ENCODE peak calls at places on chromosomes 3 and 15, in five cellular contexts. O is amniotic epithelial cell; A is myocyte; W is activated CD4-positive, alpha-beta T cell treated with anti-CD3 and anti-CD28 coated beads, Interleukin-2, amount 10 ng/mL, durations not matched to agents 7 days and 5 days; B is stimulated activated CD4-positive, alpha-beta T cell treated with anti-CD3 and anti-CD28 coated beads, Interleukin-1b, Interleukin-23, amount 100 ng/mL, for 48 hours. Y is an unnamed sample.

GRCh38 chr3:68059628-68060027 is 405.2 kb upstream of the SUCLG2 start:
- DNase-seq in O (no peak), A (no peak), B (no peak), W (no peak), Y (peak; percentile 97)

GRCh38 chr15:101206173-101206572 is 45.7 kb downstream of the CHSY1 start:
- DNase-seq in O (peak; percentile 75), A (no peak), W (peak; percentile 72), B (peak; percentile 93), Y (peak; percentile 55)

GRCh38 chr15:65653781-65654521 is 32.2 kb downstream of the SLC24A1 start:
- DNase-seq in O (peak; percentile 57), A (no peak), B (no peak), W (no peak), Y (peak; percentile 18)

GRCh38 chr15:63034568-63034967 is 8.0 kb upstream of the TPM1 start:
- DNase-seq in W (no peak), O (no peak), A (peak; percentile 96), B (no peak), Y (no peak)

GRCh38 chr3:149441662-149442442 is 32.6 kb upstream of the TM4SF4 start:
- DNase-seq in O (no peak), B (no peak), A (no peak), W (no peak), Y (peak; percentile 6)

GRCh38 chr15:76996526-76997401 is 1.8 kb downstream of the PSTPIP1 start:
- DNase-seq in B (peak; percentile 63), W (peak; percentile 53), O (no peak), A (peak; percentile 32), Y (peak; percentile 7)

GRCh38 chr15:28086175-28086703 is 12.9 kb downstream of the OCA2 start:
- DNase-seq in B (peak; percentile 63), O (peak; percentile 48), W (peak; percentile 66), A (peak; percentile 68), Y (peak; percentile 44)

GRCh38 chr15:90419738-90420487 is 31.9 kb downstream of the IQGAP1 start:
- DNase-seq in W (no peak), B (peak; percentile 62), O (peak; percentile 92), A (peak; percentile 55), Y (peak; percentile 83)

GRCh38 chr3:176739169-176739568 is 458.1 kb downstream of the TBL1XR1 start:
- DNase-seq in A (no peak), B (no peak), O (no peak), W (no peak), Y (no peak)

GRCh38 chr15:92606126-92606835 is 49.3 kb downstream of the FAM174B start:
- DNase-seq in W (no peak), A (peak; percentile 43), B (no peak), O (no peak), Y (no peak)

GRCh38 chr3:133758969-133759739 is 13.0 kb downstream of the TF start:
- DNase-seq in A (no peak), W (no peak), B (no peak), O (no peak), Y (no peak)

GRCh38 chr3:28940530-28940929 is 340.3 kb upstream of the RBMS3 start:
- DNase-seq in B (no peak), O (peak; percentile 95), W (no peak), A (peak; percentile 84), Y (peak; percentile 98)